ENCODE peak calls at places on chromosomes 6 and 20, in ten cellular contexts. A is pancreas, O is fibroblast of lung, T is psoas muscle, G is RWPE2, V is MM.1S, U is mammary epithelial cell, L is tibial artery, H is adrenal gland, R is aorta. C is an unnamed sample. For H3K36me3, the result is how much of the 10 kb centered on the place peaks cover.

GRCh38 chr6:3621411-3621810 is 130.1 kb downstream of the PXDC1 start:
- DNase-seq in R (no peak), L (no peak), H (no peak), G (no peak), O (no peak), T (no peak), U (no peak), A (no peak), V (no peak), C (no peak)

GRCh38 chr6:140627002-140627401 is 1252.6 kb upstream of the CITED2 start:
- DNase-seq in A (no peak), H (no peak), R (no peak), L (no peak), G (no peak), T (no peak), U (no peak), V (no peak), O (no peak), C (no peak)

GRCh38 chr6:115969207-115969929 is 91.3 kb downstream of the FRK start:
- DNase-seq in R (no peak), G (no peak), O (no peak), T (no peak), U (no peak), V (no peak), A (no peak), H (no peak), L (no peak), C (no peak)

GRCh38 chr20:25257130-25257529 is 9.2 kb downstream of the PYGB start:
- DNase-seq in H (peak), G (no peak), R (no peak), O (no peak), U (no peak), T (no peak), A (no peak), L (no peak), V (no peak), C (no peak)

GRCh38 chr6:169376458-169376857 is 122.8 kb upstream of the THBS2 start:
- DNase-seq in R (no peak), A (no peak), H (no peak), G (no peak), V (no peak), T (no peak), L (no peak), U (no peak), O (no peak), C (no peak)

GRCh38 chr20:53763707-53764415 is 170.2 kb upstream of the ZNF217 start:
- DNase-seq in U (no peak), G (peak), L (no peak), T (no peak), R (no peak), A (no peak), H (no peak), V (no peak), O (peak), C (peak)

GRCh38 chr6:83908813-83909212 is 49.3 kb downstream of the CYB5R4 start:
- DNase-seq in R (no peak), H (no peak), T (no peak), G (no peak), V (no peak), L (no peak), O (peak), A (no peak), U (peak), C (peak)

GRCh38 chr6:36216559-36216958 is 20.0 kb downstream of the BRPF3 start:
- DNase-seq in O (peak), A (no peak), L (no peak), G (no peak), T (no peak), H (peak), U (peak), R (no peak), V (no peak), C (peak)

GRCh38 chr20:2817891-2818595 is 1.9 kb downstream of the TMEM239 start:
- DNase-seq in U (no peak), A (no peak), T (peak), R (peak), L (peak), V (no peak), H (peak), G (no peak), O (no peak), C (no peak)

GRCh38 chr20:32585011-32585518 is at the start of gene NOL4L:
- DNase-seq in V (no peak), A (no peak), G (no peak), R (no peak), T (no peak), O (peak), U (peak), L (no peak), H (no peak), C (no peak)

GRCh38 chr20:6094038-6094437 is 28.8 kb downstream of the FERMT1 start:
- DNase-seq in T (no peak), A (no peak), U (no peak), L (no peak), O (no peak), H (no peak), V (no peak), G (no peak), R (no peak), C (no peak)
- H3K36me3 ChIP-seq in T (under half), A (under half), U (half or more), L (under half), O (under half), H (under half), V (under half), G (half or more), R (under half), C (under half)

GRCh38 chr6:30598912-30599624 is 18.0 kb downstream of the PPP1R10 start:
- DNase-seq in R (no peak), L (no peak), H (no peak), T (no peak), V (no peak), U (no peak), O (no peak), A (no peak), G (no peak), C (no peak)

GRCh38 chr6:30601815-30602641 is 15.0 kb downstream of the PPP1R10 start:
- DNase-seq in R (no peak), H (no peak), V (no peak), U (no peak), A (no peak), G (no peak), O (no peak), L (no peak), T (no peak), C (no peak)

GRCh38 chr6:30599625-30600324 is 17.3 kb downstream of the PPP1R10 start:
- DNase-seq in U (no peak), L (no peak), V (no peak), H (no peak), G (no peak), A (no peak), R (no peak), O (no peak), T (no peak), C (no peak)

GRCh38 chr6:30600576-30600975 is 16.5 kb downstream of the PPP1R10 start:
- DNase-seq in H (peak), U (no peak), V (no peak), O (no peak), R (no peak), L (no peak), A (peak), G (no peak), T (no peak), C (no peak)

GRCh38 chr6:30601436-30601814 is 15.6 kb downstream of the PPP1R10 start:
- DNase-seq in L (no peak), H (no peak), U (no peak), V (no peak), T (no peak), G (no peak), A (no peak), O (no peak), R (no peak), C (no peak)
- H3K36me3 ChIP-seq in L (half or more), H (under half), U (under half), V (under half), T (under half), G (half or more), A (under half), O (under half), R (under half), C (under half)

GRCh38 chr20:17461941-17462340 is 69.2 kb downstream of the BFSP1 start:
- DNase-seq in R (no peak), O (no peak), H (no peak), T (no peak), G (no peak), A (no peak), U (no peak), L (no peak), V (no peak), C (no peak)

GRCh38 chr20:17468073-17468840 is 62.9 kb downstream of the BFSP1 start:
- DNase-seq in A (no peak), R (no peak), H (no peak), G (no peak), V (no peak), T (no peak), O (no peak), U (no peak), L (no peak), C (no peak)

GRCh38 chr20:17466641-17467040 is 64.5 kb downstream of the BFSP1 start:
- DNase-seq in V (no peak), A (no peak), O (no peak), L (no peak), T (no peak), H (no peak), U (peak), G (no peak), R (no peak), C (no peak)

GRCh38 chr20:17469631-17470030 is 61.5 kb downstream of the BFSP1 start:
- DNase-seq in T (no peak), L (no peak), O (no peak), R (no peak), G (no peak), U (no peak), V (no peak), H (no peak), A (no peak), C (no peak)

DNA sequence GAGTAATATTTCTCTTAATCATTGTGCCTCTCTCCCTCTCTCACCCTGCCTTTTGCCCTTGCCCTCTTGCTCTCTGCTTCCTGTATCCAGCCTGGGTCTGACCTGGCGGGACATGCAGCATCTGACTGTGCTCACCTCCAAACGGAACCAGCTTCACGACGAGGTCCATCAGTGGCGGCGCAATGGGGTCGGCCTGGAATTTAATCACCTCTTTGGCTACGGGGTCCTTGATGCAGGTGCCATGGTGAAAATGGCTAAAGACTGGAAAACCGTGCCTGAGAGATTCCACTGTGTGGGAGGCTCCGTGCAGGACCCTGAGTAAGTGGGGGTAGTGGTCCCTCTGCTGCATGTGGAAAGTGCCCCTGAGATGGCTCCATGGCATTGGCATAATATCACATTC is 65.9 kb downstream of the BFSP1 start:
- DNase-seq in O (no peak), U (no peak), A (no peak), R (no peak), V (no peak), T (no peak), H (no peak), G (no peak), L (no peak), C (no peak)
- H3K36me3 ChIP-seq in O (under half), U (under half), A (under half), R (under half), V (under half), T (under half), H (under half), G (under half), L (under half), C (under half)

GRCh38 chr6:52504778-52505127 is 72.1 kb downstream of the TRAM2 start:
- DNase-seq in U (no peak), H (no peak), A (no peak), V (no peak), G (no peak), O (no peak), T (no peak), L (no peak), R (no peak), C (no peak)
- H3K36me3 ChIP-seq in U (under half), H (under half), A (under half), V (half or more), G (half or more), O (half or more), T (under half), L (half or more), R (under half), C (under half)

DNA sequence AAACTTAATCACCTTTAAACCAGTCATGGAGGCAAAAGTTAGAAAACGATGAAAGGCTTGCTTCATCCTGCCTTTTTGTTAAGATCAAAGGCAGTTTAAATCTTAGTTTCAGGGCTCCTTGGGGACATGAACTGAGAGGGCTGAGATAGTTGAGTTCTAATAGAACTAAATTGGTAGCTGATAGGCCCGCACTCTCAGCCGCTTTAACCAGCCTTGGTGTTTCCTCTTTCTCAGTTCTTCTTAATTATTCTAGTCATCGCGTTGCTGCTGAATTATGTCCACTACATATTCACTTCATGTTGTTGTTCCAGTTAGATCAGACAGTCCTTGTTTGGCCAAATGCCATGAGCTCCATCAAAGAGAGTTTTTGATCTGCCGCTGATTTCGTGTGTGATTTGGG is 72.5 kb downstream of the ANKS1A start:
- DNase-seq in O (no peak), A (no peak), L (no peak), U (no peak), T (no peak), R (no peak), H (no peak), G (no peak), V (no peak), C (no peak)
- H3K36me3 ChIP-seq in O (under half), A (under half), L (under half), U (under half), T (under half), R (under half), H (under half), G (under half), V (under half), C (under half)

DNA sequence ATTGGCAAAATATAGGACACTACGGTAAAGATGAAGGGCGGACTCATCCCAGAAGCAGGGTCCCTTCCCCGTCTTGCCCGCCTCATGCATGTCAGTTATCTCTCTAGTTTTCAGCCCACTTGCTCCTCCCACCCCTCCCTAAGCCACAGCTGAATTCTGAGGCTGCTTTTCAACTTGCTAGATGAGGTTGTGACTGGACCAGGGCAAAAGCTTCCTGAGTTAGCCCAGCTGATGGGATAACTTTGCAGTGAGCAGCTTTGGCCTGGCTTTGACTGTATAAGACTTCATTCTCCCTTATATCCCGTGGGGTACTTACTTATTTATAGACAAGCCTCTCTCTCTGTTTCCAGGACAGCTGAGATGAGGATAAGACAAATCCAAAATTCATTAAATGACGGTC is 23.2 kb downstream of the GHRH start:
- DNase-seq in O (peak), U (no peak), R (no peak), G (peak), L (no peak), T (no peak), A (no peak), V (no peak), H (peak), C (no peak)
- H3K36me3 ChIP-seq in O (under half), U (under half), R (under half), G (half or more), L (half or more), T (under half), A (under half), V (under half), H (under half), C (under half)

DNA sequence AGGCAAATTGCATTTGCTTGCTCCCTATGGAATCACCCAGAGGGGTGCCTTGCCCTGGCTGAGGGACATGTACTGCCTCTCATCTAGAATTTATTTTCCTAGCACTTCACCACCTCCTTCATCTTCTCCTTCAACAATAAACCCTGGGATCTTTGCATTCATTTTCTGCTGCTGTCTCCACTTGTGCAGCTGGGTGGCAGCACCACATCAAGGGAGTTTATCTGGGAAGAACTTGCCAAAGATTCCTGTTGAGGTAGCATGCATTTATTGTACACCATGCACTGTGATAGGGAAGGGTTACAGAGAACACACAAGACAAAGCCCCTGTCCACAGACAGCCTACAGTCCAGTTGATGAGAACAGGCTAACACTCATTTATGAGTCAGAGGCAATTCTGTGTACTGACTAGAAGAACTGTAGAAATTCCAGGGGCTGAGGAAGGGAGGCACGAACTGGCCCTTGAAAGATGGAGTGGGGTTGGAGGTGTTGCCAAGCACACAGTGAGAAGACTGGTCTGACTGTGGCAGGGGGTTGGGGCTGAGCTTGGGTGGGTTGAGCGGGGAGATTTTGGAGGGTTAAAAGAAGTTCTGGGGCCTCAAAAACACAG is 17.5 kb downstream of the C20orf173 start:
- DNase-seq in T (no peak), V (no peak), U (peak), R (no peak), G (no peak), H (no peak), O (peak), A (no peak), L (no peak), C (peak)
- H3K36me3 ChIP-seq in T (under half), V (under half), U (under half), R (under half), G (half or more), H (under half), O (under half), A (under half), L (half or more), C (under half)

GRCh38 chr20:17606001-17606400 is 36.1 kb downstream of the DSTN start:
- DNase-seq in T (no peak), V (no peak), A (no peak), G (no peak), O (no peak), U (no peak), R (no peak), H (no peak), L (no peak), C (no peak)
- H3K36me3 ChIP-seq in T (under half), V (under half), A (under half), G (half or more), O (under half), U (half or more), R (under half), H (under half), L (half or more), C (under half)

GRCh38 chr20:63055575-63056235 is 48.9 kb upstream of the BHLHE23 start:
- DNase-seq in V (no peak), R (peak), H (peak), U (no peak), T (no peak), O (no peak), L (peak), A (peak), G (peak), C (no peak)

GRCh38 chr20:63058696-63059335 is 52.1 kb upstream of the BHLHE23 start:
- DNase-seq in U (no peak), A (no peak), V (no peak), T (no peak), G (peak), O (no peak), H (peak), L (peak), R (peak), C (no peak)

GRCh38 chr20:63059684-63060056 is 52.9 kb upstream of the BHLHE23 start:
- DNase-seq in T (no peak), A (no peak), R (peak), G (peak), H (peak), O (no peak), V (no peak), U (no peak), L (peak), C (no peak)

GRCh38 chr20:63056236-63057132 is 49.7 kb upstream of the BHLHE23 start:
- DNase-seq in O (peak), V (no peak), A (peak), U (peak), T (peak), R (peak), L (peak), G (peak), H (no peak), C (no peak)

DNA sequence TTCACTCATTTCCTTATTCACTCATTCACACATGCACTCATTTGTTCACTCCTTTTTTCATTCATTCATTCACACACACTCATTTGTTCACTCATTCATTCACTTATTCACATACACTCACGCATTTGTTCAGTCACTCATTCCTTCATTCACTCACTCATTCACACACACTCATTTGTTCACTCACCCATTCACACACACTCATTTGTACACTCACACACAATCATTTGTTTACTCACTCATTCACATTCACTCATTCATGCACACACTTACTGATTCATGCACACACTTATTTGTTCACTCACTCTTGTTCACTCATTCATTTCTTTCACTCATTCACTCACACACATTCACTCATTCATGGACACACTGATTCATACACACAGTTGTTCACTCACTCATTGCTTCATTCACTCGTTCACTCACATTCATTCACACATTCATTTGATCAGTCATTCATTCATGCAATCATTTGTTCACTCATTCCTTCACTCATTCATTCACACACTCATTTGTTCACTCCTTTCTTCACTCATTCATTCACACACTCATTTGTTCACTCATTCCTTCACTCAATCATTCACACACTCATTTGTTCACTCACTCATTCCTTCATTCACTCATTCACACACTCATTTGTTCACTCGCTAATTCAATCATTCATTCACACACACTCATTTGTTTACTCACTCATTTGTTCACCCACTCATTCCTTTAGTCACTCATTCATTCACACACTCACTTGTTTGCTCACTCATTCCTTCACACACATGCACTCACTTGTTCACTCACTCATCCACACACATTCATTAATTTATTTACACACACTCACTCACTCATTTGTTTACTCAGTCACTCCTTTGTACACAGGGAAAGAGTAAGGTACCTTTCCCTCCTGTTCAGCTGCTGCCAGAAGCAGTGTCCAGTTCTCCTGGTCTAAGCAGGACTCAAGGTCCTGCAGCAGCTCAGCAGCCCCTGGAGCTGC is 50.7 kb upstream of the BHLHE23 start:
- DNase-seq in R (no peak), V (no peak), T (no peak), O (no peak), G (peak), H (no peak), U (no peak), L (no peak), A (no peak), C (peak)
- H3K36me3 ChIP-seq in R (under half), V (under half), T (under half), O (under half), G (under half), H (under half), U (under half), L (under half), A (under half), C (under half)

C was measured in bronchial epithelial cell.